ENCODE peak calls at places on chromosomes 2 and 18, in six cellular contexts. Q is H1, T is GM12878, G is IMR-90, B is A549, X is K562. C is an unnamed sample.

GRCh38 chr2:46871976-46872381 is 43.6 kb downstream of the MCFD2 start:
- DNase-seq in X (no peak), G (no peak), B (no peak), T (no peak), Q (no peak), C (no peak)

GRCh38 chr2:24241528-24241927 is 66.7 kb downstream of the FAM228A start:
- DNase-seq in T (no peak), G (no peak), B (no peak), X (no peak), Q (no peak), C (no peak)

GRCh38 chr2:16656087-16656486 is 9.5 kb downstream of the CYRIA start:
- DNase-seq in Q (no peak), T (no peak), B (no peak), G (no peak), X (no peak), C (no peak)

GRCh38 chr2:216633616-216634316 is 546 bp downstream of the IGFBP2 start:
- DNase-seq in B (peak; percentile 25), G (no peak), X (no peak), Q (no peak), T (no peak), C (no peak)

GRCh38 chr2:174341995-174342571 is 7.3 kb downstream of the SP9 start:
- DNase-seq in G (no peak), B (no peak), Q (no peak), X (no peak), T (no peak), C (no peak)

GRCh38 chr2:145230546-145230945 is 710.6 kb upstream of the ZEB2 start:
- DNase-seq in B (no peak), T (no peak), G (peak; percentile 74), X (no peak), Q (no peak), C (no peak)

GRCh38 chr2:85132392-85132791 is 800 bp upstream of the TCF7L1 start:
- DNase-seq in T (no peak), B (no peak), Q (no peak), G (peak; percentile 39), X (no peak), C (no peak)

GRCh38 chr18:52861558-52861957 is 521.6 kb downstream of the DCC start:
- DNase-seq in G (no peak), Q (no peak), B (no peak), T (no peak), X (no peak), C (no peak)

GRCh38 chr2:3033315-3033714 is 344.3 kb downstream of the EIPR1 start:
- DNase-seq in T (no peak), Q (no peak), X (no peak), B (no peak), G (no peak), C (no peak)

GRCh38 chr18:57142361-57142760 is 4.5 kb upstream of the BOD1L2 start:
- DNase-seq in X (no peak), G (no peak), Q (no peak), B (no peak), T (no peak), C (no peak)

GRCh38 chr2:32399221-32399620 is 42.4 kb downstream of the BIRC6 start:
- DNase-seq in G (no peak), X (no peak), Q (no peak), B (no peak), T (no peak), C (no peak)

GRCh38 chr2:216535454-216535995 is 36.9 kb downstream of the RPL37A start:
- DNase-seq in B (no peak), Q (no peak), X (no peak), G (peak; percentile 99), T (no peak), C (peak; percentile 52)

GRCh38 chr18:34933880-34934689 is 107.1 kb upstream of the MAPRE2 start:
- DNase-seq in G (peak; percentile 31), Q (no peak), T (no peak), X (no peak), B (no peak), C (no peak)

GRCh38 chr18:53458944-53459580 is 765.4 kb downstream of the MBD2 start:
- DNase-seq in G (no peak), B (no peak), T (no peak), X (no peak), Q (peak; percentile 19), C (no peak)

GRCh38 chr2:214019229-214019972 is 391.5 kb upstream of the VWC2L start:
- DNase-seq in B (peak; percentile 38), G (peak; percentile 97), X (no peak), T (no peak), Q (no peak), C (no peak)

GRCh38 chr2:186595219-186595618 is 5.4 kb downstream of the ITGAV start:
- DNase-seq in G (peak; percentile 24), B (no peak), T (no peak), X (peak; percentile 21), Q (no peak), C (peak; percentile 97)

GRCh38 chr2:240230424-240230945 is 90.0 kb upstream of the OTOS start:
- DNase-seq in T (no peak), B (no peak), Q (no peak), G (no peak), X (no peak), C (no peak)

GRCh38 chr2:105862843-105863242 is 118.1 kb downstream of the NCK2 start:
- DNase-seq in Q (no peak), B (no peak), T (no peak), X (no peak), G (no peak), C (no peak)

GRCh38 chr2:231467613-231468525 is 3.6 kb upstream of the NCL start:
- DNase-seq in T (no peak), Q (no peak), B (no peak), X (no peak), G (no peak), C (no peak)

GRCh38 chr2:105600037-105600442 is 144.7 kb upstream of the NCK2 start:
- DNase-seq in T (no peak), X (no peak), Q (no peak), G (no peak), B (no peak), C (no peak)

GRCh38 chr2:159129807-159130206 is 156.7 kb downstream of the WDSUB1 start:
- DNase-seq in B (no peak), Q (no peak), T (no peak), G (no peak), X (no peak), C (no peak)

GRCh38 chr18:44325903-44326650 is 354.6 kb upstream of the SETBP1 start:
- DNase-seq in Q (peak; percentile 21), B (peak; percentile 0), T (no peak), X (peak; percentile 2), G (peak; percentile 61), C (no peak)

GRCh38 chr2:128472789-128473174 is 154.1 kb upstream of the HS6ST1 start:
- DNase-seq in Q (no peak), X (no peak), B (no peak), T (no peak), G (peak; percentile 35), C (no peak)

GRCh38 chr2:176129825-176130152 is 284 bp downstream of the HOXD8 start:
- DNase-seq in X (no peak), B (no peak), Q (no peak), G (no peak), T (no peak), C (no peak)

GRCh38 chr2:39803839-39804238 is 24.8 kb upstream of the THUMPD2 start:
- DNase-seq in B (no peak), T (no peak), X (no peak), G (no peak), Q (no peak), C (no peak)

GRCh38 chr2:64639691-64640090 is 14.0 kb downstream of the SERTAD2 start:
- DNase-seq in T (no peak), B (no peak), X (no peak), Q (no peak), G (no peak), C (no peak)

GRCh38 chr2:207066784-207067460 is 98.8 kb downstream of the KLF7 start:
- DNase-seq in T (no peak), Q (no peak), B (no peak), X (no peak), G (no peak), C (no peak)

GRCh38 chr18:9596257-9596656 is 18.1 kb downstream of the PPP4R1 start:
- DNase-seq in G (no peak), X (no peak), Q (no peak), T (no peak), B (no peak), C (no peak)

GRCh38 chr2:71460595-71461303 is 7.4 kb downstream of the DYSF start:
- DNase-seq in Q (no peak), T (no peak), G (no peak), B (peak; percentile 60), X (peak; percentile 63), C (no peak)

GRCh38 chr2:126586321-126586720 is 69.6 kb upstream of the GYPC start:
- DNase-seq in X (no peak), Q (no peak), T (no peak), B (no peak), G (no peak), C (no peak)

GRCh38 chr2:175621847-175622246 is 380.2 kb downstream of the LNPK start:
- DNase-seq in T (no peak), Q (no peak), G (no peak), X (peak; percentile 15), B (no peak), C (no peak)

GRCh38 chr2:100733344-100734187 is 86.4 kb upstream of the NPAS2 start:
- DNase-seq in X (no peak), G (peak; percentile 75), B (no peak), Q (no peak), T (no peak), C (peak; percentile 37)
- TF ChIP-seq USF2 in X (no peak), G (peak; percentile 45), B (no peak), Q (no peak), T (no peak), C (no peak)

GRCh38 chr18:72869786-72870185 is 2.0 kb upstream of the NETO1 start:
- DNase-seq in Q (no peak), X (no peak), T (no peak), G (no peak), B (no peak), C (no peak)
- TF ChIP-seq USF2 in Q (no peak), X (no peak), T (no peak), G (no peak), B (no peak), C (no peak)

GRCh38 chr2:69196327-69197117 is 183.5 kb downstream of the ANTXR1 start:
- DNase-seq in X (no peak), B (no peak), T (no peak), Q (no peak), G (peak; percentile 98), C (peak; percentile 75)

GRCh38 chr2:69201243-69201642 is 185.8 kb downstream of the GFPT1 start:
- DNase-seq in B (no peak), X (no peak), G (no peak), T (no peak), Q (no peak), C (no peak)

GRCh38 chr2:69202323-69202722 is 184.7 kb downstream of the GFPT1 start:
- DNase-seq in B (no peak), G (no peak), T (no peak), Q (no peak), X (no peak), C (no peak)

GRCh38 chr2:69203166-69203985 is 183.7 kb downstream of the GFPT1 start:
- DNase-seq in Q (no peak), T (no peak), G (no peak), X (no peak), B (no peak), C (peak; percentile 80)

GRCh38 chr2:69200107-69200520 is 186.9 kb downstream of the GFPT1 start:
- DNase-seq in G (peak; percentile 95), Q (no peak), X (no peak), T (no peak), B (no peak), C (peak; percentile 81)
- TF ChIP-seq USF2 in G (peak; percentile 92), Q (no peak), X (no peak), T (no peak), B (no peak), C (peak; percentile 82)

GRCh38 chr2:136141510-136142154 is 23.7 kb upstream of the CXCR4 start:
- DNase-seq in T (no peak), Q (no peak), X (peak; percentile 19), B (no peak), G (no peak), C (no peak)
- TF ChIP-seq USF2 in T (no peak), Q (no peak), X (no peak), B (no peak), G (no peak), C (no peak)